ENCODE peak calls at places on chromosomes 13 and 19, in ten cellular contexts. D is A549, J is left ventricle myocardium inferior, P is Panc1, S is fibroblast of lung, F is SJSA1, Z is tibial nerve, E is stomach, Q is thoracic aorta, R is A673. I is an unnamed sample. For H3K4me1, the result is how much of the 10 kb centered on the place peaks cover.

GRCh38 chr19:44807162-44807561 is 1.7 kb upstream of the BCAM start:
- DNase-seq in Z (no peak), J (no peak), Q (no peak), F (no peak), S (no peak), D (peak), R (no peak), E (peak), P (no peak), I (no peak)

GRCh38 chr19:47110521-47111080 is 3.0 kb downstream of the ZC3H4 start:
- DNase-seq in Z (no peak), J (no peak), S (no peak), P (no peak), E (no peak), D (no peak), R (peak), F (no peak), Q (no peak), I (no peak)

GRCh38 chr19:39470724-39471339 is 9.8 kb upstream of the TIMM50 start:
- DNase-seq in D (no peak), R (no peak), P (no peak), Z (no peak), E (no peak), F (no peak), S (no peak), Q (no peak), J (no peak), I (no peak)

GRCh38 chr13:104086759-104087158 is 1020.5 kb upstream of the SLC10A2 start:
- DNase-seq in Z (no peak), E (no peak), R (no peak), S (peak), P (no peak), F (no peak), J (no peak), D (no peak), Q (no peak), I (no peak)

GRCh38 chr19:6126335-6126974 is 9.0 kb upstream of the ACSBG2 start:
- DNase-seq in P (peak), E (no peak), D (peak), Q (no peak), Z (no peak), R (peak), J (no peak), S (peak), F (no peak), I (peak)

GRCh38 chr13:100182894-100183490 is 94.1 kb downstream of the PCCA start:
- DNase-seq in Q (no peak), S (no peak), D (no peak), E (no peak), F (no peak), R (no peak), Z (no peak), J (no peak), P (no peak), I (no peak)

GRCh38 chr13:43478178-43478577 is 308.6 kb downstream of the ENOX1 start:
- DNase-seq in Z (no peak), R (no peak), S (no peak), P (no peak), D (no peak), F (no peak), Q (no peak), J (no peak), E (no peak), I (no peak)

GRCh38 chr13:111531505-111531904 is 211.1 kb downstream of the TEX29 start:
- DNase-seq in Z (no peak), R (no peak), E (no peak), Q (no peak), D (no peak), F (no peak), J (no peak), P (no peak), S (peak), I (no peak)

GRCh38 chr13:35720290-35720689 is 243.8 kb upstream of the MAB21L1 start:
- DNase-seq in F (no peak), J (no peak), Q (no peak), E (no peak), Z (no peak), S (no peak), P (no peak), R (no peak), D (no peak), I (no peak)

GRCh38 chr19:52786078-52786463 is 520 bp downstream of the ZNF600 start:
- DNase-seq in R (no peak), Z (no peak), S (no peak), D (no peak), P (no peak), J (no peak), F (no peak), E (no peak), Q (no peak), I (peak)

GRCh38 chr13:23613971-23614370 is 43.8 kb downstream of the TNFRSF19 start:
- DNase-seq in P (no peak), Q (no peak), Z (no peak), R (no peak), S (no peak), D (no peak), F (no peak), J (no peak), E (no peak), I (no peak)

GRCh38 chr13:74246398-74246975 is 112.3 kb upstream of the KLF12 start:
- DNase-seq in D (no peak), F (no peak), Z (peak), J (peak), R (no peak), Q (no peak), P (no peak), E (no peak), S (peak), I (no peak)

GRCh38 chr13:100722517-100722916 is 47.9 kb upstream of the TMTC4 start:
- DNase-seq in J (no peak), Q (no peak), D (no peak), Z (no peak), E (no peak), P (no peak), S (no peak), R (peak), F (no peak), I (peak)

GRCh38 chr13:37442996-37443395 is 155.6 kb downstream of the POSTN start:
- DNase-seq in P (no peak), E (no peak), S (peak), R (no peak), F (no peak), J (no peak), Q (no peak), Z (no peak), D (no peak), I (no peak)

GRCh38 chr19:51016798-51017683 is 2.5 kb downstream of the KLK10 start:
- DNase-seq in Q (no peak), Z (peak), E (peak), R (peak), S (peak), F (no peak), P (no peak), D (peak), J (no peak), I (peak)

GRCh38 chr19:6564393-6564792 is 26.6 kb downstream of the CD70 start:
- DNase-seq in F (no peak), E (no peak), J (no peak), S (no peak), Q (no peak), P (no peak), Z (no peak), R (peak), D (no peak), I (no peak)

GRCh38 chr13:113917523-113918371 is 53.9 kb upstream of the GAS6 start:
- DNase-seq in P (no peak), Q (no peak), D (no peak), E (peak), R (no peak), S (no peak), Z (no peak), J (no peak), F (no peak), I (peak)

GRCh38 chr19:49469828-49470614 is 4.0 kb upstream of the FLT3LG start:
- DNase-seq in D (no peak), Q (no peak), E (peak), S (no peak), J (no peak), R (no peak), F (no peak), P (no peak), Z (no peak), I (no peak)

GRCh38 chr13:112970552-112971287 is 1.7 kb downstream of the MCF2L start:
- DNase-seq in P (no peak), F (no peak), E (no peak), D (no peak), R (no peak), Z (no peak), J (no peak), Q (no peak), S (no peak), I (no peak)

GRCh38 chr19:3360494-3361383 is 5.6 kb upstream of the NFIC start:
- DNase-seq in S (no peak), Q (no peak), F (peak), D (no peak), P (no peak), E (peak), R (peak), Z (no peak), J (peak), I (peak)

GRCh38 chr19:18636969-18637629 is at the start of gene KLHL26:
- DNase-seq in J (no peak), F (no peak), Q (no peak), E (no peak), D (no peak), P (no peak), Z (no peak), S (no peak), R (no peak), I (no peak)

GRCh38 chr19:54133312-54133956 is 4.1 kb upstream of the CNOT3 start:
- DNase-seq in Z (no peak), D (no peak), S (no peak), R (peak), Q (no peak), E (no peak), P (no peak), J (no peak), F (no peak), I (peak)

GRCh38 chr19:30802424-30803013 is 430.3 kb downstream of the ZNF536 start:
- DNase-seq in D (no peak), F (no peak), E (no peak), Z (no peak), Q (no peak), S (no peak), P (no peak), J (no peak), R (no peak), I (no peak)

GRCh38 chr19:4717191-4717965 is 6.3 kb downstream of the DPP9 start:
- DNase-seq in Q (no peak), D (peak), E (no peak), P (no peak), R (peak), F (peak), S (peak), Z (peak), J (no peak), I (no peak)

GRCh38 chr13:109981000-109981399 is 194.6 kb upstream of the IRS2 start:
- DNase-seq in E (no peak), D (no peak), Q (no peak), R (no peak), S (no peak), Z (no peak), F (no peak), J (no peak), P (no peak), I (no peak)

GRCh38 chr13:38223093-38223492 is 126.6 kb upstream of the UFM1 start:
- DNase-seq in F (no peak), Z (no peak), E (no peak), D (no peak), J (no peak), P (no peak), S (peak), R (peak), Q (no peak), I (peak)

GRCh38 chr19:21322528-21322927 is 6.7 kb downstream of the ZNF708 start:
- DNase-seq in Z (peak), P (no peak), F (no peak), S (no peak), J (peak), D (no peak), E (no peak), R (no peak), Q (no peak), I (no peak)

GRCh38 chr13:25901460-25902376 is 150.1 kb downstream of the SHISA2 start:
- DNase-seq in E (no peak), J (no peak), F (no peak), P (peak), R (peak), Q (no peak), S (peak), Z (no peak), D (no peak), I (no peak)

GRCh38 chr13:29270536-29271045 is 324.9 kb downstream of the SLC7A1 start:
- DNase-seq in P (no peak), R (no peak), F (no peak), E (no peak), D (no peak), S (no peak), Q (no peak), J (no peak), Z (no peak), I (no peak)

GRCh38 chr19:10887616-10888367 is 16.4 kb downstream of the CARM1 start:
- DNase-seq in Q (no peak), P (no peak), E (no peak), R (no peak), D (no peak), Z (no peak), S (no peak), J (no peak), F (no peak), I (peak)

GRCh38 chr19:10892256-10892655 is 20.9 kb downstream of the CARM1 start:
- DNase-seq in S (no peak), Q (no peak), F (no peak), P (no peak), J (no peak), D (no peak), E (no peak), R (no peak), Z (no peak), I (no peak)

GRCh38 chr19:10891360-10892108 is 20.2 kb downstream of the CARM1 start:
- DNase-seq in S (peak), R (no peak), E (peak), F (no peak), J (peak), Z (no peak), P (no peak), D (no peak), Q (no peak), I (no peak)

GRCh38 chr19:10888421-10888866 is 17.1 kb downstream of the CARM1 start:
- DNase-seq in Q (no peak), S (no peak), E (no peak), P (no peak), D (no peak), F (no peak), Z (no peak), J (no peak), R (peak), I (peak)

DNA sequence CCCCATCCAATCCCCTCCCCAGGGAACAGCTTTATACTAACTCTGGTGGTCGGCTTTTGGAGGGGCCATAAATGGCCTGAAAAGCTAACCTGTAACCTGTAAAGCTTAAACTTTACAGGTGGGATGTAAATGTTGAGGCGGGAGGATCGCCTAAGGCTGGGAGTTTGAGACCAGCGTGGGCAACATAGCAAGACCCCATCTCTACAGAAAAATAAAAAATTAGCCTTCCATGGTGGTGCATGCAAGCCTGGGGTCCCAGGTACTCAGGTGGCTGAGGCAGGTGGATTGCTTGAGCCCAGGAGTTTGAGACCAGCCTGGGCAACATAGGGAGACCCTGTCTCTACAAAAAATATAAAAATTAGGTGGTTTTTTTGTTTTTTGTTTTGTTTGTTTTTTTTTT is 18.5 kb downstream of the CARM1 start:
- DNase-seq in E (no peak), Z (no peak), P (no peak), J (no peak), F (no peak), Q (no peak), S (no peak), D (no peak), R (no peak), I (peak)
- H3K4me1 ChIP-seq in E (under half), Z (under half), P (under half), J (half or more), F (under half), Q (under half), S (under half), D (under half), R (under half), I (under half)

GRCh38 chr13:98476106-98476505 is 100.8 kb downstream of the STK24 start:
- DNase-seq in F (no peak), E (no peak), R (peak), S (no peak), P (no peak), Z (no peak), J (no peak), Q (no peak), D (no peak), I (peak)

GRCh38 chr13:98478134-98479129 is 98.5 kb downstream of the STK24 start:
- DNase-seq in Z (no peak), Q (no peak), J (no peak), S (peak), P (no peak), F (no peak), E (no peak), R (no peak), D (no peak), I (peak)

GRCh38 chr13:98475521-98475920 is 101.4 kb downstream of the STK24 start:
- DNase-seq in P (no peak), J (no peak), D (no peak), Z (no peak), F (no peak), E (no peak), R (no peak), Q (no peak), S (peak), I (peak)

GRCh38 chr13:98474761-98475160 is 102.1 kb downstream of the STK24 start:
- DNase-seq in S (no peak), D (no peak), Z (no peak), Q (no peak), R (no peak), P (no peak), J (no peak), F (no peak), E (no peak), I (no peak)

DNA sequence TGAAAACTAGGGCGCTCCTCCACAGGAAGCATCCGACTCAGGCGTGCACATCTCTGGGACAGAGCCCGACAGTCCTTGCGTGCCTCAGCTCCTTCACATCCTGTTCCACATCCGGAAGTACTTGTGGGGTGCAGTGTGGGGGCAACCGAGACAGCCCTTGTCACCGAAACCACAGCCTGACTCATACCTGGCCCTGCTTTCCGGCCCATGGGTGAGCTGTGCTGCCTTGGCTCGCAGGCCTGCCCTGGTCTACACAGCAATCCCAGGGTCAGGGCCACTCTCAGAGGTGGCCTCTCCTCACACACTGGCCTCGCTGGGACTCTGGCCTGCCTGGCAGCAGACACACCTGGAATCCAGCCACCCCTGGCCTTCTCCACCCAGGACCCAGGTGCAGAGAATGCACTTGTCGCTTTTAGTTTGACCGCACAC is 100.4 kb downstream of the STK24 start:
- DNase-seq in Q (no peak), J (peak), D (no peak), R (peak), S (peak), Z (no peak), P (no peak), F (peak), E (peak), I (peak)
- H3K4me3 ChIP-seq in Q (no peak), J (no peak), D (no peak), R (no peak), S (no peak), Z (no peak), P (no peak), F (no peak), E (no peak), I (no peak)

GRCh38 chr19:11361037-11361770 is 6.0 kb downstream of the PLPPR2 start:
- DNase-seq in F (no peak), R (no peak), D (no peak), E (peak), Z (no peak), J (no peak), Q (no peak), S (no peak), P (no peak), I (peak)

GRCh38 chr19:11359421-11359820 is 4.2 kb downstream of the PLPPR2 start:
- DNase-seq in S (no peak), J (no peak), P (no peak), E (no peak), Z (no peak), Q (no peak), F (no peak), D (no peak), R (no peak), I (no peak)

GRCh38 chr19:11356676-11357550 is 1.7 kb downstream of the PLPPR2 start:
- DNase-seq in Q (no peak), Z (no peak), E (no peak), J (no peak), D (no peak), P (no peak), R (no peak), F (no peak), S (no peak), I (no peak)

GRCh38 chr19:11355160-11356073 is at the start of gene PLPPR2:
- DNase-seq in D (peak), Q (peak), Z (peak), E (peak), S (peak), R (peak), F (peak), P (no peak), J (peak), I (peak)

GRCh38 chr19:11356074-11356397 is 804 bp downstream of the PLPPR2 start:
- DNase-seq in Z (no peak), F (no peak), D (no peak), Q (no peak), J (no peak), S (no peak), E (no peak), P (no peak), R (no peak), I (no peak)
- H3K27ac ChIP-seq in Z (peak), F (no peak), D (peak), Q (peak), J (peak), S (no peak), E (peak), P (peak), R (no peak), I (no peak)

GRCh38 chr19:2273356-2274184 is 8.4 kb downstream of the PEAK3 start:
- DNase-seq in P (no peak), F (peak), D (peak), Q (no peak), E (peak), S (peak), J (peak), R (peak), Z (peak), I (peak)

GRCh38 chr19:2269244-2270156 is 12.5 kb downstream of the PEAK3 start:
- DNase-seq in Z (peak), R (peak), S (peak), P (no peak), Q (peak), J (peak), D (peak), E (peak), F (peak), I (peak)

GRCh38 chr19:2270572-2271515 is 11.1 kb downstream of the PEAK3 start:
- DNase-seq in S (peak), Q (peak), R (peak), E (peak), Z (peak), D (peak), J (peak), P (no peak), F (peak), I (peak)

GRCh38 chr19:2270157-2270571 is 11.8 kb downstream of the PEAK3 start:
- DNase-seq in Q (no peak), R (no peak), S (no peak), P (no peak), E (no peak), Z (peak), F (no peak), D (no peak), J (peak), I (no peak)

DNA sequence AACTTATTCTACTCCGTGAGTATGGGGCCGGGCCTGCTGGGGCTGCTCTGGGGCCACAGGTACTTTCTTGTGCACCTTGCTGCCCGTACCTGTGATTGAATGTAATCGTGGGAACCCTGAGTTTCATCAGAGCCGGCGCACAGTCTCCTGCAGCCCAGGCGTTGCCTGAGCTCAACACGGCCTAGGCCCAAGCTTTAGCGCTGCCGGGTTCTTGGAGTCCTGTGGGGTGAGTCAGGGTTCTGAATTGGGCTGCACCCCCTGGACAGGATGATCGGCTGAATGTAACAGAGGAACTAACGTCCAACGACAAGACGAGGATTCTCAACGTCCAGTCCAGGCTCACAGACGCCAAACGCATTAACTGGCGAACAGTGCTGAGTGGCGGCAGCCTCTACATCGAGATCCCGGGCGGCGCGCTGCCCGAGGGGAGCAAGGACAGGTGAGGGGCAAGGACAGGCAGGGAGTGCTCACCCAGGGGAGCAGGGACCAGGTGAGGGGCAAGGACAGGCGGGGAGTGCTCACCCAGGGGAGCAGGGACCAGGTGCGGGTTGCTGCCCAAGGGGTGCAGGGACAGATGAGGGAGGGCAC is 10.4 kb downstream of the PEAK3 start:
- DNase-seq in P (no peak), Z (no peak), D (no peak), F (no peak), E (no peak), J (no peak), S (peak), Q (no peak), R (peak), I (no peak)
- H3K4me1 ChIP-seq in P (under half), Z (under half), D (under half), F (under half), E (half or more), J (half or more), S (under half), Q (under half), R (under half), I (under half)

GRCh38 chr13:27151798-27152599 is 19.6 kb downstream of the USP12 start:
- DNase-seq in F (no peak), E (no peak), Z (no peak), D (no peak), J (no peak), P (no peak), S (no peak), Q (no peak), R (no peak), I (no peak)
- H3K4me3 ChIP-seq in F (no peak), E (no peak), Z (no peak), D (no peak), J (no peak), P (no peak), S (no peak), Q (no peak), R (no peak), I (no peak)

GRCh38 chr19:15452111-15453047 is 2.6 kb upstream of the WIZ start:
- DNase-seq in R (peak), E (peak), J (peak), Q (peak), Z (peak), S (peak), P (no peak), D (peak), F (peak), I (peak)
- H3K27ac ChIP-seq in R (no peak), E (peak), J (peak), Q (peak), Z (peak), S (no peak), P (no peak), D (no peak), F (no peak), I (no peak)